ENCODE peak calls at places on chromosomes 4 and X, in seven cellular contexts. G, A, L, V, F, Y and R are unnamed samples.

GRCh38 chr4:121842862-121843261 is 19.2 kb upstream of the CCNA2 start:
- DNase-seq in G (no peak), A (no peak), L (no peak), V (no peak), F (no peak), Y (no peak), R (no peak)

GRCh38 chr4:54986095-54986846 is 139.1 kb downstream of the KDR start:
- DNase-seq in G (no peak), A (peak; percentile 56), L (no peak), V (no peak), F (no peak), Y (no peak), R (no peak)

GRCh38 chrX:140764401-140764919 is 54.9 kb downstream of the LINC00632 start:
- DNase-seq in G (no peak), A (peak; percentile 64), L (no peak), V (peak; percentile 27), F (no peak), Y (no peak), R (no peak)

GRCh38 chr4:81605278-81605677 is 133.6 kb upstream of the RASGEF1B start:
- DNase-seq in G (no peak), A (no peak), L (no peak), V (no peak), F (no peak), Y (no peak), R (no peak)

GRCh38 chr4:100548209-100548579 is 30.4 kb upstream of the EMCN start:
- DNase-seq in G (no peak), A (no peak), L (no peak), V (peak; percentile 46), F (no peak), Y (no peak), R (no peak)

GRCh38 chr4:40916880-40917279 is 167.1 kb downstream of the NSUN7 start:
- DNase-seq in G (no peak), A (peak; percentile 77), L (peak; percentile 59), V (peak; percentile 42), F (no peak), Y (no peak), R (no peak)

GRCh38 chrX:45781901-45782553 is 581.4 kb upstream of the DIPK2B start:
- DNase-seq in G (no peak), A (no peak), L (no peak), V (peak; percentile 43), F (no peak), Y (peak; percentile 78), R (no peak)

GRCh38 chr4:38948551-38948950 is 80.9 kb downstream of the FAM114A1 start:
- DNase-seq in G (peak; percentile 85), A (no peak), L (no peak), V (no peak), F (no peak), Y (peak; percentile 87), R (peak; percentile 72)

GRCh38 chr4:102783006-102783405 is 22.2 kb upstream of the MANBA start:
- DNase-seq in G (no peak), A (no peak), L (no peak), V (no peak), F (no peak), Y (peak; percentile 45), R (no peak)

GRCh38 chr4:123477804-123478209 is 81.2 kb downstream of the SPRY1 start:
- DNase-seq in G (peak; percentile 49), A (no peak), L (no peak), V (peak; percentile 4), F (no peak), Y (no peak), R (no peak)

GRCh38 chr4:55358668-55359067 is 12.6 kb downstream of the SRD5A3 start:
- DNase-seq in G (peak; percentile 53), A (no peak), L (no peak), V (peak; percentile 72), F (no peak), Y (peak; percentile 95), R (peak; percentile 42)

DNA sequence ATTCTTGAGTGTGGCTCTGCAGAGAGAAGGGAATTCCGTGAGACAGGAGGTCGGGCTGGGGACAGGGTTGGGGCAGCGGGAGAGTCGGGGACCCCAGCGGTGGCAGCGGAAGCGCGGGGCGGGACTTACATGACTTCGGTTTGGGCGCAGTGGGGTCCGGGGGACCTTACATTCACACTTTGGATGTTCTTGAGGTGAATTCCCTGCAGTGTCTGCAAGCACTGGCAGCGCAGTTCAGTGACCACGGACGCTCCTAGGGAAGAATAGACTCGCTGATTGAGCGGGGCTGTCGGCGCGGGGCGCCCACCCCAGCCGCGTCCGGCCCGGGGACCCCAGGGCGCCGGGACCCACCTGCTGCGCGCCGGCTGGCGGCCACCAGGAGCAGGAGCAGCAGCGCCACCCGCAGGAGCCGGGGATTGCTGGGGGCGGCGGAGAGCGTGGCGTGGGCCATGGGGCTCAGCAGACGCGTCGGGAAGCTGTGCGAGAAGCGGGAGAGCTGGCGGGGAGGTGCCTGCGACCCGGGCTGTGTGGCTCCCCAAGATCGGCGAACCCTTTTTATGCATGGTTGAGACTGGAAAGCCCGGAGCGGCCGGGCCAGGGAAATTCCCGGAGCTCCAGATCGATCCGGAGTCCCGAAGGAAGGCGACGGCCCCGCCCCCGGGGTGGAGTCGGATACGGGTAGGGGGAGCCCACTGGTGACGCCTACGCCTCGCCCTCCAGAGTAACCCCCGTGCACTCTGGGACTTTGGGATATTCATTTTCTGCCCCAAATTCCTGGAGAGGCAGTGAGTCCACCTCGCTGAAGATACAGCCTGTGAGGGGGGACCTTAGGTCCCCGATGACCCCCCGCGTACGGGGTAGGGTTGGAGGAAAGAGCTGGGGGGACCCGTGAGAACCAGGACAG is at the start of gene CXCL3:
- DNase-seq in G (no peak), A (peak; percentile 88), L (peak; percentile 79), V (peak; percentile 67), F (peak; percentile 47), Y (peak; percentile 35), R (no peak)
- TF ChIP-seq CTCF in G (peak; percentile 21), A (peak; percentile 1), L (no peak), V (peak; percentile 44), F (no peak), Y (peak; percentile 39), R (peak; percentile 7)

GRCh38 chr4:112646632-112647537 is 9.9 kb downstream of the LARP7 start:
- DNase-seq in G (no peak), A (no peak), L (no peak), V (no peak), F (no peak), Y (no peak), R (no peak)

GRCh38 chr4:112649055-112649408 is 12.1 kb downstream of the LARP7 start:
- DNase-seq in G (no peak), A (no peak), L (no peak), V (no peak), F (no peak), Y (no peak), R (no peak)

GRCh38 chr4:112650332-112650731 is 13.4 kb downstream of the LARP7 start:
- DNase-seq in G (no peak), A (no peak), L (no peak), V (no peak), F (no peak), Y (no peak), R (no peak)

GRCh38 chr4:112647785-112648184 is 10.8 kb downstream of the LARP7 start:
- DNase-seq in G (no peak), A (no peak), L (no peak), V (no peak), F (no peak), Y (no peak), R (no peak)

DNA sequence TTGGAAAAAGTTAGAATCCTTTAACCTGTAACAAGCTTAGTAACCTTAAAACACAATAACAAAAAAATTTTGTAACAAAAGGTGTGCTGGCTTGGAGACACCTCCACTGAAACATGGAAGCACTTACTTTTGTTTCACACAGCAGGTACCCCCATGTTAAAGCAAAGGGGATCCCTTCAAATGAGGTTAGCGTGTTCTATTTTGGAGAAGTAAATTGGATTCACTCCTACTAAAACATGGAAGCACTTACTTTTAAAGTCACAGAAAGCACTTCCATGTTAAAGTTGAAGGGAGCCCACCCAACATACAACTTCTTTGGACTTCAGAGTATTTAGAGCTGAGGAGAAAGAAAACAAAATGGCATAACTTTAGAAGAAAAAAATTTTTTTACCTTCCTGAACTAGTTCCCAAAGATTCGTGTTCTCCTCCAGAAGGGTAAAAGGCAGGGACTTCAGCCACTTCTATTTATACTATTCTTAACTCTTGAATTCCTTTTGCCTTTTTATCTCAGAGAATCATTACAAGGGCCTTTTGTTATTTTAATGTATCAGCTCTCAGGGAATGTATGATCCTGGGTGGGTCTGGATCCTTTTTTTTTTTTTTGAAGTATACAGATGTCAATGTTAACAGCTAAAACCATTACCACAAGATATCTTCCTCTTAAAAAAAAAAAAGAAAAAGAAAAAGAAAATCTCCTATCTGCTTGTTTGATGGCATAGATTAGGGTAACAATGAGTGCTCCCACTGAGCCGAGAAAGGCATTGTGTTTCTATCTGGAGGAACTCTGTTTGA is 11.5 kb downstream of the LARP7 start:
- DNase-seq in G (no peak), A (no peak), L (no peak), V (no peak), F (no peak), Y (no peak), R (no peak)
- H3K4me3 ChIP-seq in G (no peak overlapping the region), A (peak overlapping the region; percentile 99), L (no peak overlapping the region), V (no peak overlapping the region), F (no peak overlapping the region), Y (no peak overlapping the region), R (no peak overlapping the region)

DNA sequence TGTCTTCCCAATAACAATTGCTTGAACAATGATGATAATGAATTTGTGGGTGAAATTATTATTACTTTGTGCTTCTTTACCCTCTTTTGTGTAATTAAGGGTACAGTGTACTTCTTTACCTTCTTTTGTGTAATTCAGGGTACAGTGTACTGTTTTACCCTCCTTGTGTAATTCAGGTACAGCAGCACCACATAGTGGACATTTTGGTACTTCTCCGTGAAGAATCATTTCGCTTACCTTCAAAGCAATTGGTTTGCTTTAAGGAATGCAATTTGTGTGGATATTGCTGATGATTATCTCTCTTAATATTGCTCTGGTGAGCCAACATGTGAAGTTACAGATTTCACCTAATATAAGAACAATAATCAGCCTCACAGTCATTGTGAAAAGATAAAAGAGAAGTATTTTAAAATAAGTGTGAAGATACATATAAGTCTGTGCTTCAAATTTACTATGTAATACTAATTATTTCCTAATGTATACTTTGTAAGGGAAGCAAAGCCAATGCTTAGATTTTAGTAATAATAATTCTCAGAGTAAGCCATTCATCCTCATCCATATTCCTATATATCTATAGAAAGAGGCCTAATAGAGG is 27.2 kb upstream of the SEC24B start:
- DNase-seq in G (peak; percentile 77), A (no peak), L (no peak), V (peak; percentile 75), F (no peak), Y (peak; percentile 77), R (peak; percentile 29)
- TF ChIP-seq CTCF in G (peak; percentile 61), A (no peak), L (peak; percentile 39), V (peak; percentile 51), F (peak; percentile 63), Y (peak; percentile 56), R (peak; percentile 76)

GRCh38 chr4:119690871-119691270 is 62.3 kb upstream of the PDE5A start:
- DNase-seq in G (no peak), A (no peak), L (no peak), V (no peak), F (no peak), Y (peak; percentile 63), R (no peak)

GRCh38 chr4:119695216-119695615 is 66.6 kb upstream of the PDE5A start:
- DNase-seq in G (no peak), A (no peak), L (no peak), V (no peak), F (no peak), Y (no peak), R (no peak)

GRCh38 chr4:119692001-119692400 is 63.4 kb upstream of the PDE5A start:
- DNase-seq in G (peak; percentile 8), A (no peak), L (no peak), V (no peak), F (no peak), Y (peak; percentile 12), R (no peak)

GRCh38 chr4:119696963-119697362 is 68.4 kb upstream of the PDE5A start:
- DNase-seq in G (no peak), A (no peak), L (no peak), V (no peak), F (no peak), Y (no peak), R (no peak)

GRCh38 chr4:119693127-119693526 is 64.5 kb upstream of the PDE5A start:
- DNase-seq in G (no peak), A (no peak), L (no peak), V (no peak), F (no peak), Y (no peak), R (no peak)
- H3K4me3 ChIP-seq in G (no peak overlapping the region), A (no peak overlapping the region), L (no peak overlapping the region), V (no peak overlapping the region), F (no peak overlapping the region), Y (no peak overlapping the region), R (no peak overlapping the region)